ENCODE peak calls at places on chromosomes 16 and 17, in four cellular contexts. K is neural crest cell, J is astrocyte of the hippocampus, D is tibial nerve. M is an unnamed sample.

GRCh38 chr16:66641387-66641786 is 36.9 kb downstream of the CMTM3 start:
- DNase-seq in K (no peak), J (no peak), D (no peak), M (no peak)

GRCh38 chr17:14301279-14301760 is 439 bp downstream of the HS3ST3B1 start:
- DNase-seq in K (no peak), J (no peak), D (no peak), M (peak; percentile 57)

GRCh38 chr16:78629173-78629572 is 529.7 kb downstream of the WWOX start:
- DNase-seq in K (no peak), J (peak; percentile 35), D (no peak), M (no peak)

GRCh38 chr17:82101767-82102679 is 4.0 kb upstream of the FASN start:
- DNase-seq in K (no peak), J (no peak), D (no peak), M (no peak)

GRCh38 chr16:11056989-11057645 is 112.8 kb downstream of the CLEC16A start:
- DNase-seq in K (no peak), J (peak; percentile 59), D (no peak), M (no peak)

GRCh38 chr16:17129971-17130370 is 340.8 kb downstream of the XYLT1 start:
- DNase-seq in K (no peak), J (no peak), D (no peak), M (no peak)

GRCh38 chr17:35890774-35891155 is 10.6 kb upstream of the CCL5 start:
- DNase-seq in K (no peak), J (no peak), D (no peak), M (no peak)

GRCh38 chr16:84368327-84368996 is at the start of gene ATP2C2:
- DNase-seq in K (no peak), J (peak; percentile 8), D (no peak), M (no peak)

GRCh38 chr16:26334218-26335111 is 642.7 kb downstream of the HS3ST4 start:
- DNase-seq in K (no peak), J (no peak), D (no peak), M (no peak)

GRCh38 chr16:63890072-63890471 is 1231.8 kb downstream of the CDH11 start:
- DNase-seq in K (no peak), J (peak; percentile 81), D (peak; percentile 29), M (no peak)

GRCh38 chr17:78737332-78737731 is 44.7 kb downstream of the CYTH1 start:
- DNase-seq in K (no peak), J (peak; percentile 43), D (no peak), M (peak; percentile 58)

GRCh38 chr17:16158721-16159120 is 56.6 kb downstream of the NCOR1 start:
- DNase-seq in K (no peak), J (peak; percentile 1), D (no peak), M (no peak)

GRCh38 chr17:3740611-3741073 is 16.9 kb downstream of the HASPIN start:
- DNase-seq in K (no peak), J (no peak), D (no peak), M (no peak)

M was measured in Daoy.